ENCODE peak calls at places on chromosomes 6 and 20, in four cellular contexts. One of them, this sample, is unnamed.
A peak's percentile ranks its signal among the peaks of the same experiment; 100 is the strongest.

GRCh38 chr6:169984181-169985120 is 233.0 kb downstream of the ERMARD start:
- DNase-seq in fibroblast of the aortic adventitia: no peak
- DNase-seq in GM23338: no peak
- DNase-seq in body of pancreas: peak; percentile 6
- DNase-seq in this sample: no peak

GRCh38 chr20:59349277-59349676 is 48.9 kb downstream of the EDN3 start:
- DNase-seq in fibroblast of the aortic adventitia: no peak
- DNase-seq in GM23338: no peak
- DNase-seq in body of pancreas: no peak
- DNase-seq in this sample: no peak

GRCh38 chr6:192313-192664 is 100.0 kb upstream of the DUSP22 start:
- DNase-seq in fibroblast of the aortic adventitia: no peak
- DNase-seq in GM23338: no peak
- DNase-seq in body of pancreas: no peak
- DNase-seq in this sample: no peak

GRCh38 chr6:155158044-155158843 is 105.6 kb upstream of the CLDN20 start:
- DNase-seq in fibroblast of the aortic adventitia: peak; percentile 56
- DNase-seq in GM23338: no peak
- DNase-seq in body of pancreas: no peak
- DNase-seq in this sample: no peak

GRCh38 chr6:38876470-38876869 is 161.4 kb downstream of the DNAH8 start:
- DNase-seq in fibroblast of the aortic adventitia: no peak
- DNase-seq in GM23338: no peak
- DNase-seq in body of pancreas: no peak
- DNase-seq in this sample: no peak

GRCh38 chr6:43579171-43579570 is 3.2 kb downstream of the POLH start:
- DNase-seq in fibroblast of the aortic adventitia: no peak
- DNase-seq in GM23338: no peak
- DNase-seq in body of pancreas: no peak
- DNase-seq in this sample: no peak

GRCh38 chr6:31794866-31795615 is 511 bp downstream of the VARS1 start:
- DNase-seq in fibroblast of the aortic adventitia: no peak
- DNase-seq in GM23338: peak; percentile 27
- DNase-seq in body of pancreas: no peak
- DNase-seq in this sample: no peak

GRCh38 chr20:32464401-32465091 is 106.4 kb downstream of the ASXL1 start:
- DNase-seq in fibroblast of the aortic adventitia: no peak
- DNase-seq in GM23338: no peak
- DNase-seq in body of pancreas: no peak
- DNase-seq in this sample: no peak

GRCh38 chr6:168959696-168960095 is 293.9 kb downstream of the THBS2 start:
- DNase-seq in fibroblast of the aortic adventitia: no peak
- DNase-seq in GM23338: no peak
- DNase-seq in body of pancreas: no peak
- DNase-seq in this sample: no peak

GRCh38 chr6:37632989-37633550 is 64.6 kb downstream of the MDGA1 start:
- DNase-seq in fibroblast of the aortic adventitia: no peak
- DNase-seq in GM23338: no peak
- DNase-seq in body of pancreas: no peak
- DNase-seq in this sample: no peak

GRCh38 chr6:73586416-73586974 is 65.7 kb upstream of the EEF1A1 start:
- DNase-seq in fibroblast of the aortic adventitia: peak; percentile 66
- DNase-seq in GM23338: no peak
- DNase-seq in body of pancreas: peak; percentile 25
- DNase-seq in this sample: no peak

GRCh38 chr6:137016366-137016765 is 28.4 kb downstream of the IL20RA start:
- DNase-seq in fibroblast of the aortic adventitia: peak; percentile 84
- DNase-seq in GM23338: no peak
- DNase-seq in body of pancreas: no peak
- DNase-seq in this sample: no peak

DNA sequence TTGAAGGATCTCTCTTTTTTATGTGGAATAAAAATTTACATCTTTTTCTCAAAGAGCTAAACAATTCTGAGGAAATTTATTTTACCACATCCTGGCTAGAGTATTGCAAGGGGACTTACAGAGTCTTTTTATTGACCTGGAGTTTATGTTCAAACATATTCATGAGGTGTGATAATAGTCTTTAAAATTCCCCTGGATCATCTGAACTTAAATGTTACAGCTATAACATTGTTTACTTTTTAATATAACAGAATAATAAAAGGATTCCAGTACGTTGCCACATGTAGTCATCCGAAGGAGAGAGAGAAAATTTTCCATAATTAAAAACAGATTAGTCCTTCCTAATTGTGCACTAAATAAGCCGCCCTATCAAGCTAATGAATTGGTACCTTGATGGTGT is 765.4 kb upstream of the MAP3K7 start:
- DNase-seq in fibroblast of the aortic adventitia: no peak
- DNase-seq in GM23338: no peak
- DNase-seq in body of pancreas: no peak
- DNase-seq in this sample: no peak
- TF ChIP-seq CTCF in fibroblast of the aortic adventitia: no peak
- TF ChIP-seq CTCF in GM23338: no peak
- TF ChIP-seq CTCF in body of pancreas: no peak
- TF ChIP-seq CTCF in this sample: no peak

DNA sequence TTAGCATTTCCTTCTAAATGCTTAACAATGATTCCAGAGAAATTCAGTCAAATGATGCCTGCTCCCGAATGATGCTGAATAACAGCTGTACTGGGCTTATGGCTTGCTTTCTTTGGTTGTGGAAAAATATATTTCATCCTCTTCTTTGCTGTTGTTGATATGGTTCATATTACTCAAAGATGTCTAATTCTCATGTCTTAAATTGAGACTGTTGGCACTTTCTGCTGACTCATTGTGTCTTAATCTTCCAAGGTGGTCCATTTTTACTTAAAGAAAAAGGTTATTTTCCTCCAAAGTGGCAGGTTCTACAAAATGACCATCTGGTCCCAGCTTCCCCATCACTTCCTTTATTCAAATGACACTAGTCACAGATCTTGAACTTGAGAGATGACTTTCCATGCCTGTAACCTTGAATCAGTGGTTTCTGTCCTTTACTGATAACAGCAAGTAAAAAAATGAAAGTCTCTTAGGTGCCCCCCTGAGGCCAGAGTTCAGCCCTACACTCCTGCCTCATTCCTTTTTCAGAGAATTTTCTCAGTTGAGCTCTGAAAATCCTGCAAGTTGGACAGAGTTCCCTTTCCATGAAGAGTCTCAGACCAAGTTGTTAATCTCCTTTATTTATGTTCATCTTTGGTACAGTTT is 6.9 kb downstream of the SNAP25 start:
- DNase-seq in fibroblast of the aortic adventitia: no peak
- DNase-seq in GM23338: peak; percentile 73
- DNase-seq in body of pancreas: no peak
- DNase-seq in this sample: no peak
- TF ChIP-seq CTCF in fibroblast of the aortic adventitia: no peak
- TF ChIP-seq CTCF in GM23338: peak; percentile 68
- TF ChIP-seq CTCF in body of pancreas: no peak
- TF ChIP-seq CTCF in this sample: peak; percentile 15

GRCh38 chr6:5135783-5136376 is 50.7 kb downstream of the PPP1R3G start:
- DNase-seq in fibroblast of the aortic adventitia: no peak
- DNase-seq in GM23338: peak; percentile 86
- DNase-seq in body of pancreas: peak; percentile 42
- DNase-seq in this sample: no peak
- TF ChIP-seq CTCF in fibroblast of the aortic adventitia: peak; percentile 66
- TF ChIP-seq CTCF in GM23338: peak; percentile 85
- TF ChIP-seq CTCF in body of pancreas: peak; percentile 45
- TF ChIP-seq CTCF in this sample: peak; percentile 78

GRCh38 chr6:20033697-20034407 is 178.4 kb downstream of the MBOAT1 start:
- DNase-seq in fibroblast of the aortic adventitia: no peak
- DNase-seq in GM23338: no peak
- DNase-seq in body of pancreas: no peak
- DNase-seq in this sample: no peak
- TF ChIP-seq CTCF in fibroblast of the aortic adventitia: no peak
- TF ChIP-seq CTCF in GM23338: no peak
- TF ChIP-seq CTCF in body of pancreas: no peak
- TF ChIP-seq CTCF in this sample: no peak

GRCh38 chr20:24952376-24953203 is 3.5 kb downstream of the CST7 start:
- DNase-seq in fibroblast of the aortic adventitia: no peak
- DNase-seq in GM23338: no peak
- DNase-seq in body of pancreas: no peak
- DNase-seq in this sample: no peak
- TF ChIP-seq CTCF in fibroblast of the aortic adventitia: no peak
- TF ChIP-seq CTCF in GM23338: peak; percentile 9
- TF ChIP-seq CTCF in body of pancreas: no peak
- TF ChIP-seq CTCF in this sample: no peak

GRCh38 chr6:85864453-85865401 is 222.0 kb upstream of the SYNCRIP start:
- DNase-seq in fibroblast of the aortic adventitia: peak; percentile 52
- DNase-seq in GM23338: no peak
- DNase-seq in body of pancreas: peak; percentile 64
- DNase-seq in this sample: no peak
- TF ChIP-seq CTCF in fibroblast of the aortic adventitia: peak; percentile 33
- TF ChIP-seq CTCF in GM23338: no peak
- TF ChIP-seq CTCF in body of pancreas: no peak
- TF ChIP-seq CTCF in this sample: no peak

GRCh38 chr20:10554285-10554684 is 119.2 kb downstream of the SLX4IP start:
- DNase-seq in fibroblast of the aortic adventitia: no peak
- DNase-seq in GM23338: no peak
- DNase-seq in body of pancreas: no peak
- DNase-seq in this sample: no peak

GRCh38 chr20:10555865-10556308 is 117.9 kb downstream of the JAG1 start:
- DNase-seq in fibroblast of the aortic adventitia: peak; percentile 75
- DNase-seq in GM23338: no peak
- DNase-seq in body of pancreas: no peak
- DNase-seq in this sample: no peak

GRCh38 chr20:10556519-10557083 is 117.2 kb downstream of the JAG1 start:
- DNase-seq in fibroblast of the aortic adventitia: no peak
- DNase-seq in GM23338: no peak
- DNase-seq in body of pancreas: no peak
- DNase-seq in this sample: no peak

GRCh38 chr20:10553326-10553984 is 118.3 kb downstream of the SLX4IP start:
- DNase-seq in fibroblast of the aortic adventitia: peak; percentile 88
- DNase-seq in GM23338: peak; percentile 87
- DNase-seq in body of pancreas: peak; percentile 84
- DNase-seq in this sample: no peak

GRCh38 chr20:10555393-10555792 is 118.4 kb downstream of the JAG1 start:
- DNase-seq in fibroblast of the aortic adventitia: no peak
- DNase-seq in GM23338: no peak
- DNase-seq in body of pancreas: no peak
- DNase-seq in this sample: no peak
- TF ChIP-seq CTCF in fibroblast of the aortic adventitia: no peak
- TF ChIP-seq CTCF in GM23338: no peak
- TF ChIP-seq CTCF in body of pancreas: no peak
- TF ChIP-seq CTCF in this sample: no peak

GRCh38 chr20:25669826-25670422 is 26.7 kb downstream of the ZNF337 start:
- DNase-seq in fibroblast of the aortic adventitia: peak; percentile 80
- DNase-seq in GM23338: peak; percentile 65
- DNase-seq in body of pancreas: no peak
- DNase-seq in this sample: peak; percentile 60
- TF ChIP-seq CTCF in fibroblast of the aortic adventitia: peak; percentile 27
- TF ChIP-seq CTCF in GM23338: peak; percentile 52
- TF ChIP-seq CTCF in body of pancreas: no peak
- TF ChIP-seq CTCF in this sample: no peak

This sample was measured in keratinocyte.